ENCODE peak calls at places on chromosomes 4 and X, in six cellular contexts. S is testis, A is tibial artery, G is hepatocyte, J is psoas muscle, B is transverse colon. V is an unnamed sample. For H3K4me1, the result is how much of the 10 kb centered on the place peaks cover.

GRCh38 chrX:38103857-38104812 is 97.8 kb downstream of the SYTL5 start:
- DNase-seq in J (no peak), B (no peak), G (no peak), S (no peak), A (no peak), V (no peak)

GRCh38 chr4:152459326-152459725 is 76.6 kb downstream of the FBXW7 start:
- DNase-seq in J (no peak), A (no peak), G (no peak), S (no peak), B (no peak), V (no peak)

GRCh38 chr4:25021206-25021605 is 9.5 kb downstream of the LGI2 start:
- DNase-seq in S (no peak), J (no peak), A (no peak), G (no peak), B (no peak), V (no peak)

GRCh38 chr4:89101256-89102161 is 9.8 kb upstream of the TIGD2 start:
- DNase-seq in J (no peak), S (no peak), B (no peak), G (no peak), A (no peak), V (peak)

GRCh38 chrX:41148553-41148952 is 63.3 kb downstream of the USP9X start:
- DNase-seq in G (no peak), S (no peak), B (no peak), A (no peak), J (no peak), V (peak)

GRCh38 chr4:103085555-103086196 is 9.1 kb upstream of the SLC9B2 start:
- DNase-seq in J (no peak), B (no peak), A (no peak), S (no peak), G (no peak), V (no peak)

GRCh38 chr4:6618386-6619115 is 21.9 kb upstream of the MRFAP1 start:
- DNase-seq in B (no peak), A (no peak), J (no peak), G (no peak), S (no peak), V (no peak)

GRCh38 chr4:58136611-58137010 is 1026.4 kb upstream of the IGFBP7 start:
- DNase-seq in J (no peak), G (no peak), B (no peak), S (no peak), A (no peak), V (no peak)

GRCh38 chrX:80184854-80185253 is 170.3 kb downstream of the TBX22 start:
- DNase-seq in J (no peak), G (no peak), S (no peak), B (no peak), A (no peak), V (no peak)

GRCh38 chr4:172547724-172548123 is 620.9 kb upstream of the GALNT7 start:
- DNase-seq in J (no peak), B (no peak), A (no peak), S (no peak), G (no peak), V (no peak)

GRCh38 chr4:149176019-149176418 is 639.6 kb downstream of the IQCM start:
- DNase-seq in G (peak), J (no peak), S (no peak), B (peak), A (no peak), V (no peak)

GRCh38 chr4:103423261-103423660 is 225.1 kb upstream of the CENPE start:
- DNase-seq in G (no peak), S (no peak), B (no peak), J (no peak), A (no peak), V (no peak)

GRCh38 chr4:146347822-146348221 is 133.5 kb downstream of the REELD1 start:
- DNase-seq in B (no peak), G (no peak), A (no peak), S (no peak), J (no peak), V (no peak)
- H3K4me1 ChIP-seq in B (under half), G (under half), A (under half), S (under half), J (under half), V (under half)

DNA sequence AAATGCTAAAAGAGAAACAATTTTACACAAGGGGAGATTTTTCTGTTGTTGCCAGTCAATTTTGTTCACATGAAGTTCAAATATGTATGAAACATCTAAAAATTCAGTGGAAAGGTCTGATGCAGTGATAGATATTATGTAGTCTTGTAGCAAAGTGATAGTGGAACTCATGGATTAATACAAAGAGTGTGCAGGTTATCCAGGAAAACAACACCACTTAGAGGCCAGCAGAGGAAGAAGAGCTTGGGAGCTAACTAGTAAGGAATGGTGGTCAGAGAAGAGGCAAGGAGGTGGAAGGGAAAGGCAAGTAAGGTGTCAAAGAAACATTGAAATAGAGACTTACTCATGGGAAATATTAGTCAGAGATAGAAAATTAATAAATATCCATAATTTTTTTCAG is 395.6 kb downstream of the MAPK10 start:
- DNase-seq in S (no peak), B (no peak), A (no peak), J (no peak), G (no peak), V (no peak)
- TF ChIP-seq CTCF in S (no peak), B (no peak), A (no peak), J (no peak), G (peak), V (peak)

DNA sequence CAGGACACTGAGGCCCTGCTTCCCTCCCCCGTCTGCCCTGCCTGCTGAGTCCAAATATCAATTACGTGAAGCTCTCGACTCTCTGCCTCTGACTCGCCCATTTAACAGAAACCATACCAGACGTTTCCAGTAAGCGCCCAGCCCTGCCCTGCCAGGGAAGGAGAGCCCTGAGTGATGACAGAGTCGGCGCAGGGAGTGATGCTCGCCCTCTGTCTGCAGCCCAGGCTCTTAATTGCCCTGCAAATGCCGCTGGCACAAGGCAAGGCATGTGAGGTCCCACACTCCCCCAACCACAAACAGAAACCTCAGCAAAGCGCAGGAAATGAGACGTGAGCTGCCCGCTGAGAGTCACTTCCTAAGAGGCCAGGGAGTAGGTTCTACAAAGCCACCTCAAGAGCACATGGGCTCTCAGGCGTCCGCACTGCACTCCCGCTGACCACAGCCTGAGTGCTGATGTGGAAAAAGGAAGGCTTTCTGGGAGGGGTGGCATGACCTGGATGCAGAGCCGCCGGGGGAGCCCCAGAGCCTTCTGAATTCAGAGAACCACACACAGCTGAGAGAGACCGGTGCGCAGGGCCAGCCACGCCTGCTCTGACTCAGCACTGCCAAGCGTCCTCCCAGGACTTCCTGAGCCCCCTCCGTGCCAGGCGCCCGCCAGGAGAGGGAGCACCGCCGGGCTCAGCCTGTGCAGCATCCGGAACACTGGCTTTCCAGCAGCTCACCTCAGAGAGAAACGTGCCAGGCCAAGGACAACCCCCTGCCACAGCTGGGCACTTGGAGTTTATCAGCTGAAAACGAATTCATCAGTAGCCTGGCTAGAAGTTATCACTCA is 5.3 kb downstream of the ZFYVE28 start:
- DNase-seq in G (peak), S (peak), A (peak), B (peak), J (peak), V (peak)
- H3K4me1 ChIP-seq in G (under half), S (under half), A (under half), B (under half), J (under half), V (under half)

DNA sequence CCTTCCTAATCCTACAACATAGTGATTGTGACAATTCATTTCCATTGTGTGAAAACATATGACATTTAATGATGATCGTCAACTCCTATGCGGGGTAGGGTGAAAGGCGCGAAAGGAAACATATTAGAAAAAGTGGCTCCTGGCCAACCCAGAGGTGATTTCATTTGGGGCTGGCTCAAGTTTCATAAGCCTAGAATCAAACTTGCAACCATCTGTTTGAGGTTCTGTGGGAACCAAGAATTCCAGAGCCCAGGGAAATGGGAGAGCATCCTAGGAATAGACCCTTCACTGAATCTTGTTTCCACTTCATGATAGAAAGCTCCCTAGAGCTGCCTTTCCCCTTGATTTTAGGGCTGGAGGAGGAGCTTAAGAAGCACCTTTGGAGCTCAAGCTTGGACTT is 101.3 kb upstream of the EGFL6 start:
- DNase-seq in A (no peak), S (no peak), G (no peak), B (no peak), J (no peak), V (no peak)
- TF ChIP-seq CTCF in A (no peak), S (no peak), G (no peak), B (no peak), J (no peak), V (no peak)

DNA sequence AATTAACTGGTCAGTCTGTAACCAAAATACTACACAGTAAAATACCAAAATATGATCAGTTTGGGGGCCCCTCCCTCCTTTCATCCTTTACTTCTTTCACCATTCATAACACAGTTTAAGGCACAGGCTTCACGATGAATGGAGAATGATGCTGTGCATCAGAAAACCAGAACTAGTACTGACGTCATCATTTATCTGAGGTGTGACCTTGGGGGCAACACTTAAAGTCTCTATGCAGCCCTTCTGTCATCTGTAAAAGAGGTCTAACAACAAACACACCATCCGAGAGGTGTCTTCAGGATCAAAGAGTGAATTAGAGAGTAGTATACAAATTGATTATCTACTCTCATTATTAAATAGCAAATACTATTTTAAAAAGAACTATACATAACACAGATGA is 135.4 kb downstream of the SH3KBP1 start:
- DNase-seq in G (no peak), A (no peak), B (no peak), J (no peak), S (no peak), V (no peak)
- H3K4me1 ChIP-seq in G (under half), A (under half), B (under half), J (under half), S (under half), V (under half)

DNA sequence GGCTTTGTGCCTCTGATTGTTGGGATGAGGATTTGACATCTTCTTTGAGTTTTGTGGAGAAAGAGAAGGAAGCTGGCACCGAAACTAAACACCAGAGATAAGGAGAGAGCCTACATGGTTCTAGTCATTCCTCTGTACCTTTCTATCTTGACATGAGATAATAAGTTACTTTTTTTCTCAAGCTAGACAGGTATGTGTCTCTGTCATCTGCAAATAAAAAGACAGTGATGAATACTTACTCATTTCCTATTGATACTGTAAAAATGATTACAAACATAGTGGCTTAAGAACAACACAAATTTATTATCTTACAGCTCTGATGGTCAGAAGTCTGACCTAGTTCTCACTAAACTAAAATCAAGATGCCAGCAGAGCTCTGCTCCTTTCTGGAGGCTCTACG is 1391.2 kb downstream of the STIM2 start:
- DNase-seq in A (no peak), J (no peak), S (no peak), B (no peak), G (no peak), V (no peak)
- TF ChIP-seq CTCF in A (no peak), J (no peak), S (no peak), B (no peak), G (no peak), V (no peak)

GRCh38 chr4:76194325-76194724 is 19.3 kb downstream of the SCARB2 start:
- DNase-seq in S (peak), B (no peak), G (peak), J (no peak), A (no peak), V (peak)
- H3K4me1 ChIP-seq in S (half or more), B (half or more), G (half or more), J (half or more), A (half or more), V (under half)

V was measured in foreskin keratinocyte.